ENCODE peak calls at places on chromosomes 7 and 10, in nine cellular contexts. K, X, W, Z, G, Y, O, N and U are unnamed samples.

GRCh38 chr7:132116369-132116768 is 459.9 kb downstream of the PLXNA4 start:
- DNase-seq in K (no peak), X (no peak), W (no peak), Z (no peak), G (no peak), Y (peak), O (no peak), N (no peak), U (peak)

GRCh38 chr7:98321301-98321700 is 39.8 kb downstream of the BRI3 start:
- DNase-seq in K (no peak), X (no peak), W (no peak), Z (no peak), G (no peak), Y (no peak), O (no peak), N (no peak), U (no peak)

GRCh38 chr7:96297873-96298272 is 24.0 kb downstream of the SLC25A13 start:
- DNase-seq in K (no peak), X (peak), W (no peak), Z (no peak), G (no peak), Y (no peak), O (no peak), N (no peak), U (no peak)

GRCh38 chr10:75079436-75080083 is 31.9 kb upstream of the SAMD8 start:
- DNase-seq in K (no peak), X (no peak), W (no peak), Z (no peak), G (no peak), Y (no peak), O (no peak), N (no peak), U (no peak)

GRCh38 chr7:143405158-143405557 is 3.5 kb downstream of the EPHA1 start:
- DNase-seq in K (no peak), X (no peak), W (peak), Z (no peak), G (no peak), Y (no peak), O (no peak), N (no peak), U (no peak)

GRCh38 chr7:148727501-148728278 is 29.0 kb downstream of the CUL1 start:
- DNase-seq in K (no peak), X (no peak), W (no peak), Z (no peak), G (no peak), Y (no peak), O (no peak), N (no peak), U (peak)

GRCh38 chr7:150826061-150826849 is 25.7 kb downstream of the TMEM176A start:
- DNase-seq in K (no peak), X (no peak), W (peak), Z (no peak), G (no peak), Y (peak), O (no peak), N (no peak), U (no peak)

GRCh38 chr10:50645241-50645640 is 21.5 kb upstream of the SGMS1 start:
- DNase-seq in K (no peak), X (no peak), W (no peak), Z (no peak), G (no peak), Y (no peak), O (no peak), N (no peak), U (no peak)

GRCh38 chr10:102614888-102615287 is 29.4 kb upstream of the TRIM8 start:
- DNase-seq in K (no peak), X (no peak), W (no peak), Z (no peak), G (no peak), Y (no peak), O (no peak), N (no peak), U (no peak)

GRCh38 chr7:69739182-69739581 is 140.9 kb downstream of the AUTS2 start:
- DNase-seq in K (no peak), X (no peak), W (no peak), Z (no peak), G (no peak), Y (no peak), O (no peak), N (no peak), U (peak)

GRCh38 chr10:6128591-6129383 is 40.0 kb downstream of the RBM17 start:
- DNase-seq in K (no peak), X (no peak), W (no peak), Z (peak), G (peak), Y (no peak), O (no peak), N (no peak), U (no peak)

GRCh38 chr7:36278069-36278766 is 111.4 kb upstream of the ANLN start:
- DNase-seq in K (no peak), X (no peak), W (no peak), Z (no peak), G (no peak), Y (no peak), O (no peak), N (no peak), U (no peak)

GRCh38 chr7:140403878-140404564 is at the start of gene RAB19:
- DNase-seq in K (peak), X (no peak), W (no peak), Z (peak), G (no peak), Y (peak), O (peak), N (peak), U (no peak)

GRCh38 chr7:107463139-107464078 is 6.4 kb upstream of the GPR22 start:
- DNase-seq in K (peak), X (peak), W (peak), Z (peak), G (peak), Y (peak), O (peak), N (peak), U (peak)

GRCh38 chr10:123011987-123012386 is 3.2 kb downstream of the ACADSB start:
- DNase-seq in K (no peak), X (no peak), W (no peak), Z (no peak), G (no peak), Y (no peak), O (no peak), N (no peak), U (no peak)

GRCh38 chr7:121384159-121384745 is 11.9 kb downstream of the FAM3C start:
- DNase-seq in K (no peak), X (no peak), W (no peak), Z (no peak), G (peak), Y (no peak), O (no peak), N (no peak), U (no peak)

GRCh38 chr7:94620703-94621118 is 35.2 kb downstream of the SGCE start:
- DNase-seq in K (peak), X (peak), W (peak), Z (peak), G (peak), Y (peak), O (no peak), N (no peak), U (peak)

GRCh38 chr10:100245484-100246220 is 16.3 kb upstream of the CHUK start:
- DNase-seq in K (no peak), X (no peak), W (no peak), Z (no peak), G (no peak), Y (no peak), O (no peak), N (no peak), U (no peak)

GRCh38 chr10:130336612-130337304 is 200.6 kb downstream of the GLRX3 start:
- DNase-seq in K (no peak), X (no peak), W (no peak), Z (no peak), G (no peak), Y (no peak), O (no peak), N (no peak), U (no peak)

GRCh38 chr10:18073314-18073713 is 66.9 kb upstream of the CACNB2 start:
- DNase-seq in K (no peak), X (no peak), W (no peak), Z (no peak), G (no peak), Y (no peak), O (no peak), N (no peak), U (no peak)

DNA sequence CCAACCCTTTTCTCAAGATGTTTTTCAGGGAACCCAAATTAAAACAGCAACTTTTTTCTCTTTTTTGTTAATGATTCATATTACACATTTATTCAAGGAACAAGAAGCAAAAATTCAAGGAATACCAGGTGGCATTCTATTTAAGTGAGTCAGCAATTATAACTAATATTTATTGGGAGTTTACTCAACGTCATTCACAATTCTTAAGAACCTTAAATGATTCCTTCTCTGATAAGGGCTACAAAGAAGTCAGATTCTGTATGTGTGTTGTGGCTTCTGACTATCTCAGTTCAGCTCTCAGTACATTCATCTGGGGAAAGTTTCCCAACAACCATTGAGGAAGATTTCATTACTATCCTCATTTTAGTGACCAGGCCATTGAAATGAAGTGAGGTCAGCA is 470.7 kb upstream of the AKR1E2 start:
- DNase-seq in K (no peak), X (no peak), W (no peak), Z (no peak), G (no peak), Y (no peak), O (no peak), N (no peak), U (peak)
- H3K27ac ChIP-seq in K (no peak), X (no peak), W (no peak), Z (no peak), G (peak), Y (peak), O (no peak), N (no peak), U (peak)

DNA sequence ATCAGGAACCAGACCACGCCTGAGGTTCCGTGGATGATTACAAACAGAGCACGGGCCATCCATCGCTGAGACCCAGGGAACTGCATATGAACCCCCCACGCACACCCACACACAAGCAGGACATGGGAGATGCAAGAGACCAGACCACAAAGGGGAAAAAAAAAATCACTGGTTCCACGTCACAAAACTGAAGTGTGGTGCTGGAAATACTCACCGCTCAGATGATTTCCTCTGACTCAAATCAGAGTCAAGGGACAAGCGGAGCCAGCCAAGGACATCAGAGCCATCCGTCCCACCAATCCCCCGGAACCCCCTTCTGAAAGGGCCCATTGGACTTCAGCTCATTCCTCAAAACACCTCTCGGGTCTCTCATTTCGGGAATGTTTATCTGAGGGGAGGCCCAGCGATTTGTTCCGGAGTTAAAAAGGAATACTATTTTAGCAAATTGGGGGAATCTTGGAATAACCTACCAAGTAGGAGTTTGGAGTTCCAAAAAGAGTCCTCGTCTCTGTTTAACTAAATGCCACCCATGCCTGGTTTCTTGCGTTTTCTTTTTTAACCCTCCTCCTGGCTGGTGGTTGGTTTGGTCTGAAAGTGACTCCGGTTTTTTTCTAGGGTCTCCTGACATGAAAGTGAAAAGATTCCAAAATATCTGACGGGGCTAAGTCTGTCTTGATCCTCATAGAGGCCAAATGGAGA is 15.0 kb downstream of the SNX8 start:
- DNase-seq in K (no peak), X (no peak), W (no peak), Z (no peak), G (peak), Y (no peak), O (no peak), N (no peak), U (no peak)
- H3K27ac ChIP-seq in K (peak), X (no peak), W (peak), Z (no peak), G (peak), Y (no peak), O (no peak), N (no peak), U (no peak)

GRCh38 chr7:130232209-130232608 is 24.5 kb downstream of the SSMEM1 start:
- DNase-seq in K (no peak), X (no peak), W (no peak), Z (no peak), G (no peak), Y (no peak), O (no peak), N (no peak), U (no peak)

GRCh38 chr7:130227883-130228575 is 20.4 kb downstream of the SSMEM1 start:
- DNase-seq in K (no peak), X (no peak), W (no peak), Z (no peak), G (no peak), Y (no peak), O (no peak), N (no peak), U (no peak)

GRCh38 chr7:130231792-130232191 is 24.1 kb downstream of the SSMEM1 start:
- DNase-seq in K (no peak), X (peak), W (no peak), Z (no peak), G (no peak), Y (no peak), O (no peak), N (no peak), U (no peak)

GRCh38 chr7:130226333-130226732 is 18.7 kb downstream of the SSMEM1 start:
- DNase-seq in K (no peak), X (no peak), W (no peak), Z (no peak), G (no peak), Y (no peak), O (no peak), N (no peak), U (no peak)

GRCh38 chr7:130228840-130229239 is 21.2 kb downstream of the SSMEM1 start:
- DNase-seq in K (no peak), X (no peak), W (no peak), Z (no peak), G (no peak), Y (no peak), O (no peak), N (no peak), U (no peak)
- H3K27ac ChIP-seq in K (no peak), X (peak), W (no peak), Z (no peak), G (no peak), Y (no peak), O (no peak), N (no peak), U (no peak)

GRCh38 chr7:55018361-55019328 is at the start of gene EGFR:
- DNase-seq in K (peak), X (no peak), W (peak), Z (peak), G (peak), Y (peak), O (no peak), N (no peak), U (no peak)
- H3K27ac ChIP-seq in K (peak), X (peak), W (peak), Z (no peak), G (peak), Y (peak), O (no peak), N (no peak), U (peak)

DNA sequence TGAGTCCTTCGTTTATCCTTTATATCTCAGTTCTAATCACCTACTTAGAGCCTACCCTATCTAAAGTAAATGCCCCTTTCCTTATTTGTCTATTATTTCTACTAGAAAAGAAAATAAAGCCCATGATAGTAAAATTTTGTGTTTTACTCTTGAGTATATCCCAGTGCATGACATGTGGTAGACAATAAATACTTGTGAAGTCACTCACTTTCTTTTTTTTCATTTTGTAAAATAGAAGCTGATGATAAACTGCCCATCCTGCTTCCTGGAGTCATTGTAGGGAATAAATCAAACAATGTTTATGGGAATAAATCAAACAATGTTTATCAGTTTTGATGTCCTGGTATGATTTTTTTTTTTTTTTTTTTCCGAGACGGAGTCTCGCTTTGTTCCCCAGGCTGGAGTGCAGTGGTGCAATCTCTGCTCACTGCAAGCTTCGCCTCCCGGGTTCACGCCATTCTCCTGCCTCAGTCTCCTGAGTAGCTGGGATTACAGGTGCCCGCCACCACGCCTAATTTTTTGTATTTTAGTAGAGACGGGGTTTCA is 36.1 kb downstream of the BTRC start:
- DNase-seq in K (no peak), X (no peak), W (no peak), Z (no peak), G (no peak), Y (no peak), O (no peak), N (no peak), U (no peak)
- H3K27ac ChIP-seq in K (no peak), X (no peak), W (no peak), Z (no peak), G (no peak), Y (no peak), O (no peak), N (no peak), U (no peak)

DNA sequence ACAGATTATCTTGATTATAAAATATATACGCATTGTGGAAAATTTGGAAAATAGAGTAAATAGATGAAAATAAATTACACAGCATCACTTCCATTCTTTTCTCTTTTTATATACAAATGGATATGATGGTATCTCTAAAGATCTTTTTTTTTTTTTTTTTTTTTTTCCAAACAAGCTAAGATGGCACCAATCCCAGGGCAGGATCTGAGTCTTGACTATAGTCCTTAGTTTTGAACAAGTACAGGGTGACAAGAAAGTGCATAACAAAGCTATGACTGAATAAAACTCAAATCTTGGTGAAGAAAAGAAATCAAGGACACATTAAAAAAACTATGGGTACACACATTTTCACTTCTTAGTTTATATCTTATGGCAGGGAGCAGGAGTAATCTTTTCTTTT is 42.6 kb upstream of the FAM133B start:
- DNase-seq in K (no peak), X (no peak), W (no peak), Z (no peak), G (no peak), Y (no peak), O (no peak), N (no peak), U (no peak)
- H3K27ac ChIP-seq in K (no peak), X (peak), W (peak), Z (peak), G (peak), Y (peak), O (no peak), N (no peak), U (peak)

DNA sequence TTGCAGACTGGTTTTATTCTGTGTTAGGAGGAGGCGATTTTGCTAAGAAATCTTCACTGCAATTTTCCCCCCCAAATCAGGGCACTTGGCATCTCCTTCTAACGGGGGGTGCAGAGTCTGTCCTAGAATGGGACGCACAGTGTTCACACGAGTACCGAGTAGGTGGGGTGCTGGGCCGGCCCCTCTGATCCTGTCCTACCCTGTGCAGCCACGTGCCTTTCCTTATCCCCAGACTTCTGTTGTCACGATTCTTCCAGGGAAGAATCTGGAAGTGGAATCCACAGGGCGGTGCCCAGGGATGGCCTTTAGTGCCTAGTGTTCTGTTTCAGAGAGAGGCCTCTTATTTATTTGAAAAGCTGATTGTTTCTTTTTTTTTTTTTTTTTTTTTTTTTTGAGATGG is 16.4 kb downstream of the CUX1 start:
- DNase-seq in K (no peak), X (no peak), W (no peak), Z (no peak), G (no peak), Y (no peak), O (no peak), N (no peak), U (no peak)
- H3K27ac ChIP-seq in K (no peak), X (no peak), W (peak), Z (no peak), G (no peak), Y (no peak), O (no peak), N (no peak), U (no peak)